ENCODE peak calls at places on chromosomes 1 and 21, in ten cellular contexts. One of them, this sample, is unnamed.

GRCh38 chr1:39625462-39626273 is 13.8 kb downstream of the HEYL start:
- DNase-seq in psoas muscle: peak
- DNase-seq in ELF-1: no peak
- DNase-seq in LoVo: no peak
- DNase-seq in left lobe of liver: peak
- DNase-seq in ACHN: no peak
- DNase-seq in GM23338: no peak
- DNase-seq in cerebellar nuclear complex: no peak
- DNase-seq in osteocyte: no peak
- DNase-seq in effector memory CD8-positive, alpha-beta T cell: no peak
- DNase-seq in this sample: no peak

GRCh38 chr1:202162049-202162417 is 1.6 kb upstream of the PTPN7 start:
- DNase-seq in psoas muscle: no peak
- DNase-seq in ELF-1: no peak
- DNase-seq in LoVo: no peak
- DNase-seq in left lobe of liver: no peak
- DNase-seq in ACHN: no peak
- DNase-seq in GM23338: no peak
- DNase-seq in cerebellar nuclear complex: no peak
- DNase-seq in osteocyte: no peak
- DNase-seq in effector memory CD8-positive, alpha-beta T cell: no peak
- DNase-seq in this sample: no peak

GRCh38 chr1:243525085-243525487 is 269.2 kb downstream of the SDCCAG8 start:
- DNase-seq in psoas muscle: no peak
- DNase-seq in ELF-1: no peak
- DNase-seq in LoVo: no peak
- DNase-seq in left lobe of liver: no peak
- DNase-seq in ACHN: peak
- DNase-seq in GM23338: no peak
- DNase-seq in cerebellar nuclear complex: no peak
- DNase-seq in osteocyte: no peak
- DNase-seq in effector memory CD8-positive, alpha-beta T cell: no peak
- DNase-seq in this sample: no peak

GRCh38 chr1:17759114-17759513 is 4.0 kb downstream of the ACTL8 start:
- DNase-seq in psoas muscle: no peak
- DNase-seq in ELF-1: peak
- DNase-seq in LoVo: no peak
- DNase-seq in left lobe of liver: no peak
- DNase-seq in ACHN: no peak
- DNase-seq in GM23338: peak
- DNase-seq in cerebellar nuclear complex: no peak
- DNase-seq in osteocyte: no peak
- DNase-seq in effector memory CD8-positive, alpha-beta T cell: no peak
- DNase-seq in this sample: no peak

GRCh38 chr1:235831148-235831547 is 35.6 kb downstream of the LYST start:
- DNase-seq in psoas muscle: no peak
- DNase-seq in ELF-1: no peak
- DNase-seq in LoVo: no peak
- DNase-seq in left lobe of liver: no peak
- DNase-seq in ACHN: peak
- DNase-seq in GM23338: no peak
- DNase-seq in cerebellar nuclear complex: peak
- DNase-seq in osteocyte: no peak
- DNase-seq in effector memory CD8-positive, alpha-beta T cell: no peak
- DNase-seq in this sample: no peak

GRCh38 chr1:193979219-193979618 is 792.8 kb upstream of the B3GALT2 start:
- DNase-seq in psoas muscle: no peak
- DNase-seq in ELF-1: no peak
- DNase-seq in LoVo: no peak
- DNase-seq in left lobe of liver: no peak
- DNase-seq in ACHN: no peak
- DNase-seq in GM23338: no peak
- DNase-seq in cerebellar nuclear complex: no peak
- DNase-seq in osteocyte: no peak
- DNase-seq in effector memory CD8-positive, alpha-beta T cell: no peak
- DNase-seq in this sample: no peak

GRCh38 chr1:226643167-226643566 is 94.6 kb downstream of the STUM start:
- DNase-seq in psoas muscle: peak
- DNase-seq in ELF-1: peak
- DNase-seq in LoVo: no peak
- DNase-seq in left lobe of liver: no peak
- DNase-seq in ACHN: peak
- DNase-seq in GM23338: no peak
- DNase-seq in cerebellar nuclear complex: no peak
- DNase-seq in osteocyte: no peak
- DNase-seq in effector memory CD8-positive, alpha-beta T cell: no peak
- DNase-seq in this sample: no peak

GRCh38 chr21:15669247-15669646 is 60.5 kb upstream of the USP25 start:
- DNase-seq in psoas muscle: no peak
- DNase-seq in ELF-1: peak
- DNase-seq in LoVo: no peak
- DNase-seq in left lobe of liver: no peak
- DNase-seq in ACHN: no peak
- DNase-seq in GM23338: no peak
- DNase-seq in cerebellar nuclear complex: no peak
- DNase-seq in osteocyte: no peak
- DNase-seq in effector memory CD8-positive, alpha-beta T cell: no peak
- DNase-seq in this sample: no peak

GRCh38 chr1:205375816-205376545 is 19.3 kb upstream of the KLHDC8A start:
- DNase-seq in psoas muscle: no peak
- DNase-seq in ELF-1: peak
- DNase-seq in LoVo: no peak
- DNase-seq in left lobe of liver: no peak
- DNase-seq in ACHN: peak
- DNase-seq in GM23338: peak
- DNase-seq in cerebellar nuclear complex: no peak
- DNase-seq in osteocyte: no peak
- DNase-seq in effector memory CD8-positive, alpha-beta T cell: no peak
- DNase-seq in this sample: no peak

GRCh38 chr1:59142663-59143487 is 154.0 kb upstream of the FGGY start:
- DNase-seq in psoas muscle: no peak
- DNase-seq in ELF-1: peak
- DNase-seq in LoVo: peak
- DNase-seq in left lobe of liver: no peak
- DNase-seq in ACHN: peak
- DNase-seq in GM23338: peak
- DNase-seq in cerebellar nuclear complex: no peak
- DNase-seq in osteocyte: no peak
- DNase-seq in effector memory CD8-positive, alpha-beta T cell: no peak
- DNase-seq in this sample: no peak

GRCh38 chr1:23196627-23197328 is 20.5 kb downstream of the HTR1D start:
- DNase-seq in psoas muscle: no peak
- DNase-seq in ELF-1: peak
- DNase-seq in LoVo: peak
- DNase-seq in left lobe of liver: no peak
- DNase-seq in ACHN: peak
- DNase-seq in GM23338: peak
- DNase-seq in cerebellar nuclear complex: no peak
- DNase-seq in osteocyte: no peak
- DNase-seq in effector memory CD8-positive, alpha-beta T cell: no peak
- DNase-seq in this sample: peak

GRCh38 chr1:55235722-55236121 is 20.6 kb upstream of the USP24 start:
- DNase-seq in psoas muscle: no peak
- DNase-seq in ELF-1: no peak
- DNase-seq in LoVo: no peak
- DNase-seq in left lobe of liver: no peak
- DNase-seq in ACHN: peak
- DNase-seq in GM23338: no peak
- DNase-seq in cerebellar nuclear complex: no peak
- DNase-seq in osteocyte: no peak
- DNase-seq in effector memory CD8-positive, alpha-beta T cell: no peak
- DNase-seq in this sample: peak

GRCh38 chr21:46009951-46010655 is 28.5 kb downstream of the COL6A1 start:
- DNase-seq in psoas muscle: no peak
- DNase-seq in ELF-1: no peak
- DNase-seq in LoVo: no peak
- DNase-seq in left lobe of liver: peak
- DNase-seq in ACHN: no peak
- DNase-seq in GM23338: no peak
- DNase-seq in cerebellar nuclear complex: no peak
- DNase-seq in osteocyte: peak
- DNase-seq in effector memory CD8-positive, alpha-beta T cell: no peak
- DNase-seq in this sample: no peak

GRCh38 chr1:17465186-17465585 is 25.7 kb upstream of the RCC2 start:
- DNase-seq in psoas muscle: no peak
- DNase-seq in ELF-1: no peak
- DNase-seq in LoVo: no peak
- DNase-seq in left lobe of liver: no peak
- DNase-seq in ACHN: no peak
- DNase-seq in GM23338: no peak
- DNase-seq in cerebellar nuclear complex: no peak
- DNase-seq in osteocyte: no peak
- DNase-seq in effector memory CD8-positive, alpha-beta T cell: no peak
- DNase-seq in this sample: no peak

GRCh38 chr1:224390517-224390916 is 33.8 kb downstream of the CNIH4 start:
- DNase-seq in psoas muscle: no peak
- DNase-seq in ELF-1: no peak
- DNase-seq in LoVo: no peak
- DNase-seq in left lobe of liver: no peak
- DNase-seq in ACHN: no peak
- DNase-seq in GM23338: no peak
- DNase-seq in cerebellar nuclear complex: no peak
- DNase-seq in osteocyte: no peak
- DNase-seq in effector memory CD8-positive, alpha-beta T cell: no peak
- DNase-seq in this sample: no peak

GRCh38 chr1:41023279-41023990 is 1.9 kb upstream of the SLFNL1 start:
- DNase-seq in psoas muscle: no peak
- DNase-seq in ELF-1: no peak
- DNase-seq in LoVo: no peak
- DNase-seq in left lobe of liver: no peak
- DNase-seq in ACHN: peak
- DNase-seq in GM23338: peak
- DNase-seq in cerebellar nuclear complex: no peak
- DNase-seq in osteocyte: no peak
- DNase-seq in effector memory CD8-positive, alpha-beta T cell: no peak
- DNase-seq in this sample: no peak

GRCh38 chr1:59707216-59707615 is 107.5 kb upstream of the HOOK1 start:
- DNase-seq in psoas muscle: peak
- DNase-seq in ELF-1: no peak
- DNase-seq in LoVo: no peak
- DNase-seq in left lobe of liver: no peak
- DNase-seq in ACHN: peak
- DNase-seq in GM23338: no peak
- DNase-seq in cerebellar nuclear complex: no peak
- DNase-seq in osteocyte: no peak
- DNase-seq in effector memory CD8-positive, alpha-beta T cell: no peak
- DNase-seq in this sample: peak

GRCh38 chr1:234535763-234536515 is 57.0 kb upstream of the TARBP1 start:
- DNase-seq in psoas muscle: peak
- DNase-seq in ELF-1: no peak
- DNase-seq in LoVo: no peak
- DNase-seq in left lobe of liver: no peak
- DNase-seq in ACHN: no peak
- DNase-seq in GM23338: no peak
- DNase-seq in cerebellar nuclear complex: no peak
- DNase-seq in osteocyte: no peak
- DNase-seq in effector memory CD8-positive, alpha-beta T cell: no peak
- DNase-seq in this sample: no peak

GRCh38 chr1:51234721-51235425 is 1.2 kb upstream of the RNF11 start:
- DNase-seq in psoas muscle: peak
- DNase-seq in ELF-1: no peak
- DNase-seq in LoVo: peak
- DNase-seq in left lobe of liver: peak
- DNase-seq in ACHN: peak
- DNase-seq in GM23338: no peak
- DNase-seq in cerebellar nuclear complex: peak
- DNase-seq in osteocyte: peak
- DNase-seq in effector memory CD8-positive, alpha-beta T cell: peak
- DNase-seq in this sample: peak

GRCh38 chr21:44755227-44755626 is 43.9 kb upstream of the TSPEAR start:
- DNase-seq in psoas muscle: no peak
- DNase-seq in ELF-1: no peak
- DNase-seq in LoVo: no peak
- DNase-seq in left lobe of liver: no peak
- DNase-seq in ACHN: no peak
- DNase-seq in GM23338: no peak
- DNase-seq in cerebellar nuclear complex: no peak
- DNase-seq in osteocyte: no peak
- DNase-seq in effector memory CD8-positive, alpha-beta T cell: no peak
- DNase-seq in this sample: no peak

GRCh38 chr1:207402744-207403143 is 51.4 kb upstream of the CR2 start:
- DNase-seq in psoas muscle: no peak
- DNase-seq in ELF-1: no peak
- DNase-seq in LoVo: no peak
- DNase-seq in left lobe of liver: no peak
- DNase-seq in ACHN: no peak
- DNase-seq in GM23338: no peak
- DNase-seq in cerebellar nuclear complex: no peak
- DNase-seq in osteocyte: no peak
- DNase-seq in effector memory CD8-positive, alpha-beta T cell: no peak
- DNase-seq in this sample: no peak

GRCh38 chr1:7384679-7385078 is 386.4 kb upstream of the VAMP3 start:
- DNase-seq in psoas muscle: no peak
- DNase-seq in ELF-1: no peak
- DNase-seq in LoVo: no peak
- DNase-seq in left lobe of liver: peak
- DNase-seq in ACHN: no peak
- DNase-seq in GM23338: no peak
- DNase-seq in cerebellar nuclear complex: no peak
- DNase-seq in osteocyte: peak
- DNase-seq in effector memory CD8-positive, alpha-beta T cell: no peak
- DNase-seq in this sample: no peak